ENCODE peak calls at places on chromosome X, in five cellular contexts. W, C, P, R and A are unnamed samples.

GRCh38 chrX:148593146-148593545 is 92.7 kb downstream of the AFF2 start:
- DNase-seq in R (no peak), P (no peak), C (no peak), W (no peak), A (no peak)

GRCh38 chrX:110293658-110294453 is 24.0 kb downstream of the AMMECR1 start:
- DNase-seq in P (no peak), C (no peak), W (no peak), R (no peak), A (no peak)

GRCh38 chrX:80511969-80512760 is 91.9 kb downstream of the TENT5D start:
- DNase-seq in R (no peak), C (no peak), W (no peak), P (no peak), A (no peak)

GRCh38 chrX:63784902-63785692 is at the start of gene ARHGEF9:
- DNase-seq in P (no peak), W (no peak), C (no peak), R (no peak), A (no peak)

GRCh38 chrX:24333371-24333770 is 19.5 kb upstream of the SUPT20HL2 start:
- DNase-seq in W (no peak), C (no peak), P (no peak), R (no peak), A (no peak)

GRCh38 chrX:313546-313945 is 5.0 kb downstream of the GTPBP6 start:
- DNase-seq in P (no peak), C (no peak), R (no peak), W (no peak), A (no peak)

GRCh38 chrX:119685225-119686066 is 7.5 kb downstream of the SEPTIN6 start:
- DNase-seq in W (peak), C (no peak), R (peak), P (no peak), A (peak)

GRCh38 chrX:96770315-96770714 is 85.7 kb downstream of the DIAPH2 start:
- DNase-seq in R (peak), C (no peak), P (no peak), W (no peak), A (no peak)

GRCh38 chrX:51568586-51568985 is 50.1 kb downstream of the CENPVL3 start:
- DNase-seq in C (no peak), R (no peak), W (no peak), P (no peak), A (no peak)

GRCh38 chrX:336227-336626 is 17.6 kb upstream of the GTPBP6 start:
- DNase-seq in W (no peak), R (no peak), C (no peak), P (no peak), A (no peak)

GRCh38 chrX:153669901-153670731 is 3.5 kb downstream of the PNCK start:
- DNase-seq in C (no peak), R (no peak), P (no peak), W (no peak), A (no peak)

GRCh38 chrX:119488749-119489148 is 20.5 kb downstream of the SLC25A5 start:
- DNase-seq in R (peak), P (no peak), C (peak), W (no peak), A (peak)

GRCh38 chrX:151177141-151178027 is 1.0 kb downstream of the GPR50 start:
- DNase-seq in C (no peak), P (no peak), W (no peak), R (no peak), A (no peak)

GRCh38 chrX:30992381-30992904 is 79.4 kb downstream of the FTHL17 start:
- DNase-seq in C (no peak), W (no peak), P (peak), R (no peak), A (no peak)

GRCh38 chrX:136936183-136936549 is 55.6 kb upstream of the RBMX start:
- DNase-seq in W (no peak), C (no peak), R (no peak), P (no peak), A (no peak)

GRCh38 chrX:109886122-109886761 is 116.7 kb upstream of the TMEM164 start:
- DNase-seq in W (peak), P (no peak), C (no peak), R (peak), A (no peak)

GRCh38 chrX:135536883-135537282 is 16.4 kb downstream of the INTS6L start:
- DNase-seq in W (no peak), C (no peak), P (no peak), R (peak), A (no peak)

GRCh38 chrX:2889045-2889605 is 40.0 kb downstream of the ARSD start:
- DNase-seq in C (no peak), R (no peak), P (no peak), W (no peak), A (no peak)

GRCh38 chrX:99301990-99302389 is 1108.1 kb downstream of the PCDH19 start:
- DNase-seq in W (no peak), P (no peak), R (no peak), C (no peak), A (no peak)